ENCODE peak calls at places on chromosomes 16 and 17, in nine cellular contexts. T, X, Y, N, S, L, P, G and I are unnamed samples.

GRCh38 chr16:17830651-17831050 is 359.9 kb upstream of the XYLT1 start:
- DNase-seq in P (no peak), N (no peak), S (no peak), Y (no peak), T (no peak), L (no peak), X (no peak), G (no peak), I (no peak)

GRCh38 chr16:3214904-3215600 is 19.9 kb downstream of the ZNF200 start:
- DNase-seq in S (no peak), L (no peak), P (no peak), T (no peak), G (no peak), Y (peak), X (no peak), N (no peak), I (no peak)

GRCh38 chr16:89620406-89620841 is 7.0 kb downstream of the DPEP1 start:
- DNase-seq in S (no peak), T (no peak), P (no peak), N (no peak), Y (no peak), L (no peak), G (no peak), X (no peak), I (no peak)

GRCh38 chr16:81485824-81486554 is 41.4 kb downstream of the CMIP start:
- DNase-seq in S (peak), T (no peak), G (no peak), X (no peak), N (peak), L (no peak), Y (no peak), P (no peak), I (no peak)

GRCh38 chr17:6710317-6710716 is 2.9 kb downstream of the SLC13A5 start:
- DNase-seq in G (peak), S (no peak), L (no peak), P (no peak), X (no peak), T (no peak), Y (no peak), N (no peak), I (no peak)

GRCh38 chr16:9372934-9373890 is 281.8 kb downstream of the HAPSTR1 start:
- DNase-seq in X (peak), G (no peak), Y (no peak), P (peak), S (no peak), T (no peak), L (no peak), N (no peak), I (no peak)

GRCh38 chr16:90019543-90020259 is 445 bp upstream of the DBNDD1 start:
- DNase-seq in P (no peak), X (peak), S (peak), Y (peak), N (peak), T (peak), L (peak), G (peak), I (peak)

GRCh38 chr17:48997103-48997826 is at the start of gene IGF2BP1:
- DNase-seq in L (peak), Y (no peak), S (no peak), N (no peak), G (peak), X (peak), T (no peak), P (no peak), I (no peak)

GRCh38 chr16:29893553-29893952 is 5.8 kb downstream of the SEZ6L2 start:
- DNase-seq in G (no peak), L (no peak), T (no peak), S (no peak), N (no peak), X (no peak), Y (no peak), P (no peak), I (no peak)

GRCh38 chr17:83064021-83064731 is 15.2 kb upstream of the METRNL start:
- DNase-seq in G (no peak), S (no peak), P (no peak), Y (no peak), N (no peak), X (no peak), L (no peak), T (no peak), I (no peak)

GRCh38 chr16:21608647-21609328 is 9.4 kb downstream of the METTL9 start:
- DNase-seq in T (no peak), N (no peak), L (no peak), G (no peak), Y (no peak), P (no peak), S (no peak), X (no peak), I (no peak)

GRCh38 chr16:31201511-31202401 is 804 bp downstream of the PYCARD start:
- DNase-seq in N (no peak), Y (no peak), G (no peak), T (peak), X (peak), L (peak), P (peak), S (no peak), I (no peak)

GRCh38 chr17:78324391-78325075 is 35.3 kb downstream of the SOCS3 start:
- DNase-seq in X (peak), G (peak), Y (no peak), S (no peak), L (no peak), P (peak), T (peak), N (no peak), I (peak)

GRCh38 chr16:51535591-51535990 is 384.5 kb upstream of the SALL1 start:
- DNase-seq in N (no peak), X (no peak), L (no peak), P (no peak), Y (no peak), T (no peak), S (no peak), G (no peak), I (no peak)

GRCh38 chr17:1872976-1873375 is 43.2 kb downstream of the RPA1 start:
- DNase-seq in N (no peak), S (no peak), T (no peak), L (no peak), G (no peak), X (no peak), P (no peak), Y (no peak), I (no peak)

GRCh38 chr16:2910441-2910840 is 1.3 kb upstream of the FLYWCH1 start:
- DNase-seq in X (no peak), S (no peak), N (no peak), P (no peak), L (no peak), G (no peak), Y (peak), T (no peak), I (no peak)

GRCh38 chr16:67694611-67695010 is 24.5 kb downstream of the GFOD2 start:
- DNase-seq in X (no peak), P (no peak), T (no peak), Y (no peak), S (no peak), G (no peak), L (no peak), N (no peak), I (no peak)

GRCh38 chr17:50312311-50312710 is 33.6 kb upstream of the XYLT2 start:
- DNase-seq in T (no peak), G (no peak), X (no peak), L (no peak), N (peak), P (no peak), S (no peak), Y (no peak), I (no peak)

GRCh38 chr17:6666077-6666521 is 14.5 kb downstream of the C17orf100 start:
- DNase-seq in N (peak), P (peak), L (peak), T (peak), S (peak), X (peak), G (peak), Y (peak), I (peak)

GRCh38 chr17:81132770-81133723 is 32.3 kb upstream of the PVALEF start:
- DNase-seq in Y (no peak), P (no peak), S (no peak), X (no peak), N (no peak), T (no peak), L (no peak), G (no peak), I (no peak)

GRCh38 chr16:1345087-1345486 is 6.6 kb downstream of the TSR3 start:
- DNase-seq in X (no peak), P (no peak), S (no peak), G (no peak), T (no peak), L (no peak), N (no peak), Y (no peak), I (no peak)

GRCh38 chr16:615122-615521 is 15.7 kb upstream of the WFIKKN1 start:
- DNase-seq in T (no peak), G (no peak), L (no peak), Y (no peak), X (no peak), P (no peak), S (no peak), N (no peak), I (no peak)

GRCh38 chr16:85440744-85441143 is 172.4 kb upstream of the GSE1 start:
- DNase-seq in T (no peak), S (no peak), Y (no peak), N (no peak), X (no peak), G (no peak), L (no peak), P (no peak), I (no peak)

GRCh38 chr17:35973333-35974260 is 7.7 kb downstream of the CCL16 start:
- DNase-seq in X (no peak), T (no peak), Y (peak), S (no peak), N (no peak), P (no peak), L (no peak), G (peak), I (no peak)

GRCh38 chr17:50598487-50598886 is 36.2 kb upstream of the ABCC3 start:
- DNase-seq in X (no peak), S (no peak), L (no peak), T (no peak), Y (no peak), P (no peak), N (no peak), G (no peak), I (no peak)

GRCh38 chr17:2828396-2829038 is 32.3 kb downstream of the RAP1GAP2 start:
- DNase-seq in L (peak), N (no peak), P (peak), X (peak), Y (peak), G (peak), S (peak), T (peak), I (no peak)

GRCh38 chr16:88118376-88118775 is 167.1 kb downstream of the BANP start:
- DNase-seq in N (no peak), S (no peak), X (no peak), L (no peak), P (no peak), Y (no peak), G (no peak), T (no peak), I (no peak)

GRCh38 chr16:84774810-84775209 is 45.0 kb upstream of the CRISPLD2 start:
- DNase-seq in G (peak), S (peak), L (no peak), P (no peak), T (no peak), N (no peak), Y (peak), X (no peak), I (peak)

GRCh38 chr16:88350922-88351321 is 31.8 kb upstream of the ZNF469 start:
- DNase-seq in L (no peak), X (no peak), T (no peak), S (no peak), N (no peak), G (no peak), P (no peak), Y (no peak), I (no peak)

GRCh38 chr17:68356520-68356919 is 65.2 kb downstream of the ARSG start:
- DNase-seq in N (no peak), S (no peak), L (no peak), X (no peak), Y (no peak), P (no peak), G (no peak), T (no peak), I (no peak)

GRCh38 chr16:19162085-19162484 is 6.0 kb upstream of the SYT17 start:
- DNase-seq in X (no peak), S (no peak), N (no peak), L (no peak), G (no peak), P (no peak), Y (peak), T (no peak), I (no peak)